ENCODE peak calls at places on chromosomes 16 and 17, in eight cellular contexts. One of them, this sample, is unnamed.

GRCh38 chr16:7405166-7405565 is 72.5 kb downstream of the RBFOX1 start:
- DNase-seq in OCI-LY7: no peak
- DNase-seq in A549: no peak
- DNase-seq in Calu3: no peak
- DNase-seq in cardiac muscle cell: no peak
- DNase-seq in cardiac fibroblast: no peak
- DNase-seq in GM13977: no peak
- DNase-seq in body of pancreas: peak; percentile 46
- DNase-seq in this sample: no peak

GRCh38 chr16:52496051-52496876 is 50.7 kb downstream of the TOX3 start:
- DNase-seq in body of pancreas: peak; percentile 31
- DNase-seq in OCI-LY7: no peak
- DNase-seq in A549: no peak
- DNase-seq in GM13977: no peak
- DNase-seq in cardiac muscle cell: no peak
- DNase-seq in cardiac fibroblast: no peak
- DNase-seq in Calu3: no peak
- DNase-seq in this sample: no peak

GRCh38 chr17:726331-726919 is 6.0 kb upstream of the TLCD3A start:
- DNase-seq in Calu3: no peak
- DNase-seq in body of pancreas: no peak
- DNase-seq in OCI-LY7: no peak
- DNase-seq in A549: no peak
- DNase-seq in GM13977: no peak
- DNase-seq in cardiac muscle cell: no peak
- DNase-seq in cardiac fibroblast: no peak
- DNase-seq in this sample: no peak

GRCh38 chr17:58004060-58004459 is 3.0 kb downstream of the SRSF1 start:
- DNase-seq in OCI-LY7: no peak
- DNase-seq in body of pancreas: no peak
- DNase-seq in Calu3: no peak
- DNase-seq in A549: no peak
- DNase-seq in cardiac muscle cell: no peak
- DNase-seq in cardiac fibroblast: no peak
- DNase-seq in GM13977: no peak
- DNase-seq in this sample: no peak

GRCh38 chr17:39229274-39229913 is 3.6 kb upstream of the STAC2 start:
- DNase-seq in cardiac muscle cell: peak; percentile 80
- DNase-seq in A549: no peak
- DNase-seq in GM13977: no peak
- DNase-seq in Calu3: peak; percentile 84
- DNase-seq in cardiac fibroblast: peak; percentile 83
- DNase-seq in OCI-LY7: no peak
- DNase-seq in body of pancreas: no peak
- DNase-seq in this sample: no peak

GRCh38 chr16:84839054-84839453 is 19.3 kb downstream of the CRISPLD2 start:
- DNase-seq in Calu3: peak; percentile 24
- DNase-seq in A549: no peak
- DNase-seq in cardiac muscle cell: peak; percentile 81
- DNase-seq in body of pancreas: peak; percentile 20
- DNase-seq in OCI-LY7: no peak
- DNase-seq in GM13977: no peak
- DNase-seq in cardiac fibroblast: peak; percentile 73
- DNase-seq in this sample: no peak

GRCh38 chr16:28087675-28088285 is 24.3 kb upstream of the GSG1L start:
- DNase-seq in body of pancreas: no peak
- DNase-seq in cardiac muscle cell: no peak
- DNase-seq in GM13977: no peak
- DNase-seq in Calu3: no peak
- DNase-seq in OCI-LY7: no peak
- DNase-seq in A549: no peak
- DNase-seq in cardiac fibroblast: no peak
- DNase-seq in this sample: no peak

GRCh38 chr17:69928586-69928985 is 146.4 kb upstream of the KCNJ16 start:
- DNase-seq in cardiac fibroblast: no peak
- DNase-seq in body of pancreas: peak; percentile 7
- DNase-seq in OCI-LY7: no peak
- DNase-seq in cardiac muscle cell: no peak
- DNase-seq in Calu3: no peak
- DNase-seq in GM13977: no peak
- DNase-seq in A549: no peak
- DNase-seq in this sample: no peak

GRCh38 chr16:4519274-4520058 is 19.1 kb downstream of the CDIP1 start:
- DNase-seq in A549: no peak
- DNase-seq in Calu3: no peak
- DNase-seq in cardiac muscle cell: no peak
- DNase-seq in cardiac fibroblast: no peak
- DNase-seq in body of pancreas: no peak
- DNase-seq in OCI-LY7: no peak
- DNase-seq in GM13977: no peak
- DNase-seq in this sample: no peak

GRCh38 chr16:2156025-2156848 is 655 bp downstream of the TRAF7 start:
- DNase-seq in A549: no peak
- DNase-seq in body of pancreas: no peak
- DNase-seq in OCI-LY7: peak; percentile 36
- DNase-seq in cardiac muscle cell: peak; percentile 74
- DNase-seq in cardiac fibroblast: peak; percentile 63
- DNase-seq in GM13977: no peak
- DNase-seq in Calu3: no peak
- DNase-seq in this sample: no peak

GRCh38 chr17:76193616-76194015 is 46.7 kb downstream of the RNF157 start:
- DNase-seq in Calu3: no peak
- DNase-seq in GM13977: no peak
- DNase-seq in cardiac muscle cell: no peak
- DNase-seq in cardiac fibroblast: no peak
- DNase-seq in body of pancreas: no peak
- DNase-seq in A549: no peak
- DNase-seq in OCI-LY7: no peak
- DNase-seq in this sample: no peak

GRCh38 chr16:57842606-57843005 is 40.3 kb upstream of the KIFC3 start:
- DNase-seq in A549: no peak
- DNase-seq in cardiac muscle cell: no peak
- DNase-seq in GM13977: no peak
- DNase-seq in body of pancreas: no peak
- DNase-seq in cardiac fibroblast: no peak
- DNase-seq in Calu3: no peak
- DNase-seq in OCI-LY7: no peak
- DNase-seq in this sample: no peak

GRCh38 chr17:35791681-35792350 is 3.6 kb downstream of the MMP28 start:
- DNase-seq in A549: no peak
- DNase-seq in OCI-LY7: no peak
- DNase-seq in Calu3: no peak
- DNase-seq in cardiac muscle cell: no peak
- DNase-seq in GM13977: no peak
- DNase-seq in body of pancreas: no peak
- DNase-seq in cardiac fibroblast: no peak
- DNase-seq in this sample: no peak

GRCh38 chr17:36939059-36939943 is 2.0 kb downstream of the LHX1 start:
- DNase-seq in Calu3: no peak
- DNase-seq in body of pancreas: no peak
- DNase-seq in GM13977: peak; percentile 38
- DNase-seq in A549: no peak
- DNase-seq in OCI-LY7: no peak
- DNase-seq in cardiac muscle cell: no peak
- DNase-seq in cardiac fibroblast: no peak
- DNase-seq in this sample: no peak

GRCh38 chr17:4594406-4595349 is 10.3 kb downstream of the SMTNL2 start:
- DNase-seq in body of pancreas: peak; percentile 23
- DNase-seq in A549: no peak
- DNase-seq in Calu3: peak; percentile 58
- DNase-seq in cardiac fibroblast: no peak
- DNase-seq in GM13977: peak; percentile 66
- DNase-seq in OCI-LY7: peak; percentile 41
- DNase-seq in cardiac muscle cell: no peak
- DNase-seq in this sample: no peak

GRCh38 chr17:50056961-50057330 is 1.0 kb downstream of the ITGA3 start:
- DNase-seq in cardiac fibroblast: peak; percentile 62
- DNase-seq in cardiac muscle cell: no peak
- DNase-seq in body of pancreas: no peak
- DNase-seq in OCI-LY7: no peak
- DNase-seq in A549: no peak
- DNase-seq in Calu3: no peak
- DNase-seq in GM13977: no peak
- DNase-seq in this sample: no peak

GRCh38 chr16:11131706-11132105 is 124.3 kb downstream of the SOCS1 start:
- DNase-seq in body of pancreas: no peak
- DNase-seq in cardiac fibroblast: no peak
- DNase-seq in A549: no peak
- DNase-seq in GM13977: no peak
- DNase-seq in Calu3: no peak
- DNase-seq in OCI-LY7: no peak
- DNase-seq in cardiac muscle cell: no peak
- DNase-seq in this sample: no peak

GRCh38 chr16:24318670-24319069 is 62.5 kb downstream of the CACNG3 start:
- DNase-seq in Calu3: no peak
- DNase-seq in GM13977: no peak
- DNase-seq in A549: no peak
- DNase-seq in cardiac fibroblast: no peak
- DNase-seq in cardiac muscle cell: no peak
- DNase-seq in body of pancreas: no peak
- DNase-seq in OCI-LY7: no peak
- DNase-seq in this sample: no peak
- TF ChIP-seq CTCF in Calu3: no peak
- TF ChIP-seq CTCF in GM13977: no peak
- TF ChIP-seq CTCF in A549: no peak
- TF ChIP-seq CTCF in cardiac fibroblast: no peak
- TF ChIP-seq CTCF in cardiac muscle cell: no peak
- TF ChIP-seq CTCF in body of pancreas: no peak
- TF ChIP-seq CTCF in OCI-LY7: peak; percentile 46
- TF ChIP-seq CTCF in this sample: peak; percentile 15

GRCh38 chr17:3551189-3551588 is 6.4 kb downstream of the TRPV3 start:
- DNase-seq in A549: no peak
- DNase-seq in GM13977: no peak
- DNase-seq in OCI-LY7: no peak
- DNase-seq in cardiac fibroblast: no peak
- DNase-seq in body of pancreas: no peak
- DNase-seq in Calu3: no peak
- DNase-seq in cardiac muscle cell: no peak
- DNase-seq in this sample: no peak
- TF ChIP-seq CTCF in A549: no peak
- TF ChIP-seq CTCF in GM13977: no peak
- TF ChIP-seq CTCF in OCI-LY7: no peak
- TF ChIP-seq CTCF in cardiac fibroblast: no peak
- TF ChIP-seq CTCF in body of pancreas: no peak
- TF ChIP-seq CTCF in Calu3: no peak
- TF ChIP-seq CTCF in cardiac muscle cell: no peak
- TF ChIP-seq CTCF in this sample: peak; percentile 14

GRCh38 chr17:46839211-46839610 is 12.2 kb upstream of the WNT9B start:
- DNase-seq in Calu3: no peak
- DNase-seq in cardiac muscle cell: no peak
- DNase-seq in OCI-LY7: no peak
- DNase-seq in A549: no peak
- DNase-seq in body of pancreas: no peak
- DNase-seq in GM13977: no peak
- DNase-seq in cardiac fibroblast: no peak
- DNase-seq in this sample: no peak

GRCh38 chr17:46836500-46836899 is 14.9 kb upstream of the WNT9B start:
- DNase-seq in cardiac fibroblast: no peak
- DNase-seq in GM13977: no peak
- DNase-seq in A549: no peak
- DNase-seq in OCI-LY7: no peak
- DNase-seq in body of pancreas: no peak
- DNase-seq in Calu3: no peak
- DNase-seq in cardiac muscle cell: no peak
- DNase-seq in this sample: no peak

GRCh38 chr17:46842835-46843234 is 8.5 kb upstream of the WNT9B start:
- DNase-seq in A549: no peak
- DNase-seq in cardiac fibroblast: peak; percentile 22
- DNase-seq in cardiac muscle cell: no peak
- DNase-seq in body of pancreas: no peak
- DNase-seq in Calu3: no peak
- DNase-seq in GM13977: no peak
- DNase-seq in OCI-LY7: no peak
- DNase-seq in this sample: no peak

GRCh38 chr17:46837521-46837920 is 13.9 kb upstream of the WNT9B start:
- DNase-seq in cardiac fibroblast: no peak
- DNase-seq in A549: no peak
- DNase-seq in cardiac muscle cell: no peak
- DNase-seq in Calu3: no peak
- DNase-seq in GM13977: no peak
- DNase-seq in body of pancreas: no peak
- DNase-seq in OCI-LY7: no peak
- DNase-seq in this sample: no peak

DNA sequence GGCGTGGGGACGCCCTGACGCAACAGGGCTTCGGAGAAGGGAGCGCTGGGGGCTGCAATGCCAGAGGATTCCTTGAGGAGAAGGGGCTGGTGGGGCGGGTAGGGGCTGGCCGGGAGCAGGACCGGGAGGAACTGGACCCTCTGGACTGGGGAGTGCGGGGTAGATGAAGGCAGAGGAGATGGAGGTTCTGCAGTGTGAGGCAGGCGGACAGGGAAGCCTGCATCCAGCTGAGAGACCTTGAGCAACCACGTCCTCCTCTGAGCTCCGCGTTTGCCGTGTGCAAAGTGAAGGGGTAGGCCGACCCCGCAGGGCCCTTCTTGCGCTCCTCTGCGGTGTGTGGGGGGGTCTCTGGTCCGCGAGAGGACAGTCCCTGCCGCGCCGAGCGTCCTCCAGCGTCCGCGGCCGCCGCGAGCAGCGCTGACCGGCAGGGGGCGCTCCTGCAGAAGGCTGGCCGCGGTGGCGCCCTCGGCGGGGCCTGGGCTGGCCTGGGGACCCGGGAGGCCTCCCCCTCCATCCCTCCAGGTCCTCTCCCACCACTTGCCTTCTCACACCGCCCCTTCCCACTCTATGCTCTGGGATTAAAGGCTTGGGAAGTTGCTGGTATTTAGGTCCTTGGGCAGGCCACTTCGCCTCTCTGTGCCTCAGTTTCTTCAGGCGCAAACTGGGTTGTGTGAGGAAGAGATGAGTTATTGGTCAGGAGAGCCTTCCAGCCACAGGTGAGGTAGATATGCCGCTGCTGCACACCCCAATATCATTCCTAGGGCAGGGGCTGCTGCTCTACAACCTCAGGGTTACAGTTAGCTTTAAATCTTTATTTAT is 9.6 kb upstream of the WNT9B start:
- DNase-seq in A549: peak; percentile 54
- DNase-seq in GM13977: peak; percentile 65
- DNase-seq in body of pancreas: no peak
- DNase-seq in cardiac fibroblast: no peak
- DNase-seq in OCI-LY7: no peak
- DNase-seq in cardiac muscle cell: peak; percentile 29
- DNase-seq in Calu3: peak; percentile 58
- DNase-seq in this sample: no peak
- TF ChIP-seq CTCF in A549: peak; percentile 94
- TF ChIP-seq CTCF in GM13977: peak; percentile 74
- TF ChIP-seq CTCF in body of pancreas: peak; percentile 49
- TF ChIP-seq CTCF in cardiac fibroblast: peak; percentile 31
- TF ChIP-seq CTCF in OCI-LY7: no peak
- TF ChIP-seq CTCF in cardiac muscle cell: peak; percentile 71
- TF ChIP-seq CTCF in Calu3: peak; percentile 88
- TF ChIP-seq CTCF in this sample: peak; percentile 51

DNA sequence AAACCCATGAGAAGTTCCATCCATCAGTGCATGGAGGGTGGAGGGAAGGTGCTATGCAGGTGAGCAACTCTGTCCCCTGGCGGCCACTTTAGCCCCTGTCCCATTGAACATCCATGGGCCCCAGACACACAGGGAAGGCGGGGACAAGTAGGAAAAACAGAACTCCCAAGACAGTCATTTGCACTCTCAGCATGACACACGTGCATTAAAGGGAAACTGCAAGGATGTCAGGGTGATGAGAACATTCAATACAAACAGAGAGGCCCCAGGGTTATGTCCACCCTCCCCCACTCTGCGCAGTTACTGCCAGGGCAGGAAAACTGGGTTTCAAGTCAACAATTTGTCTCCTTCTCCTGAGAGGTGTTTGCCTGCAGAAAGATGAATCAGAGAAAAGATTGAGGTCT is 44.0 kb upstream of the AKTIP start:
- DNase-seq in OCI-LY7: no peak
- DNase-seq in cardiac muscle cell: no peak
- DNase-seq in A549: peak; percentile 28
- DNase-seq in body of pancreas: no peak
- DNase-seq in cardiac fibroblast: peak; percentile 59
- DNase-seq in GM13977: no peak
- DNase-seq in Calu3: peak; percentile 29
- DNase-seq in this sample: no peak
- TF ChIP-seq CTCF in OCI-LY7: peak; percentile 50
- TF ChIP-seq CTCF in cardiac muscle cell: peak; percentile 21
- TF ChIP-seq CTCF in A549: no peak
- TF ChIP-seq CTCF in body of pancreas: no peak
- TF ChIP-seq CTCF in cardiac fibroblast: peak; percentile 40
- TF ChIP-seq CTCF in GM13977: peak; percentile 50
- TF ChIP-seq CTCF in Calu3: peak; percentile 57
- TF ChIP-seq CTCF in this sample: peak; percentile 74